ENCODE peak calls at places on chromosomes 7 and 10, in eight cellular contexts. One of them, this sample, is unnamed.

GRCh38 chr10:28410420-28411135 is 107.7 kb upstream of the MPP7 start:
- DNase-seq in NCI-H2029: no peak
- DNase-seq in T-cell: no peak
- DNase-seq in activated CD4-positive, alpha-beta T cell treated with anti-CD3 and anti-CD28 coated beads, Interleukin-2, amount 10 ng/mL, durations not matched to agents 7 days and 5 days: no peak
- DNase-seq in substantia nigra: no peak
- DNase-seq in stimulated activated CD8-positive, alpha-beta memory T cell treated with anti-CD3 and anti-CD28 coated beads, Interleukin-4, amount 100 ng/mL, for 48 hours: no peak
- DNase-seq in transverse colon: no peak
- DNase-seq in cerebellar cortex: peak; percentile 12
- DNase-seq in this sample: no peak

GRCh38 chr7:116511552-116512523 is 12.3 kb downstream of the CAV2 start:
- DNase-seq in NCI-H2029: peak; percentile 44
- DNase-seq in T-cell: no peak
- DNase-seq in activated CD4-positive, alpha-beta T cell treated with anti-CD3 and anti-CD28 coated beads, Interleukin-2, amount 10 ng/mL, durations not matched to agents 7 days and 5 days: no peak
- DNase-seq in substantia nigra: no peak
- DNase-seq in stimulated activated CD8-positive, alpha-beta memory T cell treated with anti-CD3 and anti-CD28 coated beads, Interleukin-4, amount 100 ng/mL, for 48 hours: no peak
- DNase-seq in transverse colon: no peak
- DNase-seq in cerebellar cortex: no peak
- DNase-seq in this sample: no peak

GRCh38 chr10:108303149-108303548 is 1138.6 kb upstream of the SORCS1 start:
- DNase-seq in NCI-H2029: no peak
- DNase-seq in T-cell: no peak
- DNase-seq in activated CD4-positive, alpha-beta T cell treated with anti-CD3 and anti-CD28 coated beads, Interleukin-2, amount 10 ng/mL, durations not matched to agents 7 days and 5 days: no peak
- DNase-seq in substantia nigra: no peak
- DNase-seq in stimulated activated CD8-positive, alpha-beta memory T cell treated with anti-CD3 and anti-CD28 coated beads, Interleukin-4, amount 100 ng/mL, for 48 hours: no peak
- DNase-seq in transverse colon: no peak
- DNase-seq in cerebellar cortex: no peak
- DNase-seq in this sample: no peak

GRCh38 chr10:131816157-131816775 is 84.5 kb upstream of the PPP2R2D start:
- DNase-seq in NCI-H2029: no peak
- DNase-seq in T-cell: no peak
- DNase-seq in activated CD4-positive, alpha-beta T cell treated with anti-CD3 and anti-CD28 coated beads, Interleukin-2, amount 10 ng/mL, durations not matched to agents 7 days and 5 days: no peak
- DNase-seq in substantia nigra: no peak
- DNase-seq in stimulated activated CD8-positive, alpha-beta memory T cell treated with anti-CD3 and anti-CD28 coated beads, Interleukin-4, amount 100 ng/mL, for 48 hours: peak; percentile 7
- DNase-seq in transverse colon: no peak
- DNase-seq in cerebellar cortex: no peak
- DNase-seq in this sample: no peak

GRCh38 chr7:18216270-18216669 is 188.6 kb upstream of the PRPS1L1 start:
- DNase-seq in NCI-H2029: no peak
- DNase-seq in T-cell: no peak
- DNase-seq in activated CD4-positive, alpha-beta T cell treated with anti-CD3 and anti-CD28 coated beads, Interleukin-2, amount 10 ng/mL, durations not matched to agents 7 days and 5 days: no peak
- DNase-seq in substantia nigra: no peak
- DNase-seq in stimulated activated CD8-positive, alpha-beta memory T cell treated with anti-CD3 and anti-CD28 coated beads, Interleukin-4, amount 100 ng/mL, for 48 hours: no peak
- DNase-seq in transverse colon: no peak
- DNase-seq in cerebellar cortex: no peak
- DNase-seq in this sample: no peak

GRCh38 chr7:144606231-144606630 is 202.7 kb upstream of the NOBOX start:
- DNase-seq in NCI-H2029: no peak
- DNase-seq in T-cell: no peak
- DNase-seq in activated CD4-positive, alpha-beta T cell treated with anti-CD3 and anti-CD28 coated beads, Interleukin-2, amount 10 ng/mL, durations not matched to agents 7 days and 5 days: no peak
- DNase-seq in substantia nigra: no peak
- DNase-seq in stimulated activated CD8-positive, alpha-beta memory T cell treated with anti-CD3 and anti-CD28 coated beads, Interleukin-4, amount 100 ng/mL, for 48 hours: no peak
- DNase-seq in transverse colon: no peak
- DNase-seq in cerebellar cortex: no peak
- DNase-seq in this sample: no peak

GRCh38 chr7:28754027-28754426 is 204.1 kb downstream of the TRIL start:
- DNase-seq in NCI-H2029: no peak
- DNase-seq in T-cell: no peak
- DNase-seq in activated CD4-positive, alpha-beta T cell treated with anti-CD3 and anti-CD28 coated beads, Interleukin-2, amount 10 ng/mL, durations not matched to agents 7 days and 5 days: no peak
- DNase-seq in substantia nigra: peak; percentile 65
- DNase-seq in stimulated activated CD8-positive, alpha-beta memory T cell treated with anti-CD3 and anti-CD28 coated beads, Interleukin-4, amount 100 ng/mL, for 48 hours: no peak
- DNase-seq in transverse colon: no peak
- DNase-seq in cerebellar cortex: peak; percentile 58
- DNase-seq in this sample: peak; percentile 80

GRCh38 chr10:73810735-73811465 is 498 bp downstream of the NDST2 start:
- DNase-seq in NCI-H2029: no peak
- DNase-seq in T-cell: peak; percentile 43
- DNase-seq in activated CD4-positive, alpha-beta T cell treated with anti-CD3 and anti-CD28 coated beads, Interleukin-2, amount 10 ng/mL, durations not matched to agents 7 days and 5 days: peak; percentile 63
- DNase-seq in substantia nigra: no peak
- DNase-seq in stimulated activated CD8-positive, alpha-beta memory T cell treated with anti-CD3 and anti-CD28 coated beads, Interleukin-4, amount 100 ng/mL, for 48 hours: peak; percentile 66
- DNase-seq in transverse colon: peak; percentile 48
- DNase-seq in cerebellar cortex: no peak
- DNase-seq in this sample: no peak

GRCh38 chr7:151013728-151014497 is 10.4 kb downstream of the ATG9B start:
- DNase-seq in NCI-H2029: no peak
- DNase-seq in T-cell: peak; percentile 94
- DNase-seq in activated CD4-positive, alpha-beta T cell treated with anti-CD3 and anti-CD28 coated beads, Interleukin-2, amount 10 ng/mL, durations not matched to agents 7 days and 5 days: peak; percentile 96
- DNase-seq in substantia nigra: peak; percentile 28
- DNase-seq in stimulated activated CD8-positive, alpha-beta memory T cell treated with anti-CD3 and anti-CD28 coated beads, Interleukin-4, amount 100 ng/mL, for 48 hours: peak; percentile 90
- DNase-seq in transverse colon: peak; percentile 81
- DNase-seq in cerebellar cortex: peak; percentile 74
- DNase-seq in this sample: peak; percentile 73

GRCh38 chr10:3654496-3654895 is 130.5 kb downstream of the KLF6 start:
- DNase-seq in NCI-H2029: no peak
- DNase-seq in T-cell: no peak
- DNase-seq in activated CD4-positive, alpha-beta T cell treated with anti-CD3 and anti-CD28 coated beads, Interleukin-2, amount 10 ng/mL, durations not matched to agents 7 days and 5 days: no peak
- DNase-seq in substantia nigra: no peak
- DNase-seq in stimulated activated CD8-positive, alpha-beta memory T cell treated with anti-CD3 and anti-CD28 coated beads, Interleukin-4, amount 100 ng/mL, for 48 hours: no peak
- DNase-seq in transverse colon: no peak
- DNase-seq in cerebellar cortex: no peak
- DNase-seq in this sample: no peak

GRCh38 chr7:139731802-139732470 is 45.9 kb downstream of the HIPK2 start:
- DNase-seq in NCI-H2029: peak; percentile 50
- DNase-seq in T-cell: no peak
- DNase-seq in activated CD4-positive, alpha-beta T cell treated with anti-CD3 and anti-CD28 coated beads, Interleukin-2, amount 10 ng/mL, durations not matched to agents 7 days and 5 days: no peak
- DNase-seq in substantia nigra: peak; percentile 15
- DNase-seq in stimulated activated CD8-positive, alpha-beta memory T cell treated with anti-CD3 and anti-CD28 coated beads, Interleukin-4, amount 100 ng/mL, for 48 hours: no peak
- DNase-seq in transverse colon: peak; percentile 89
- DNase-seq in cerebellar cortex: peak; percentile 43
- DNase-seq in this sample: peak; percentile 33

GRCh38 chr10:30187010-30187409 is 127.6 kb upstream of the JCAD start:
- DNase-seq in NCI-H2029: no peak
- DNase-seq in T-cell: no peak
- DNase-seq in activated CD4-positive, alpha-beta T cell treated with anti-CD3 and anti-CD28 coated beads, Interleukin-2, amount 10 ng/mL, durations not matched to agents 7 days and 5 days: no peak
- DNase-seq in substantia nigra: no peak
- DNase-seq in stimulated activated CD8-positive, alpha-beta memory T cell treated with anti-CD3 and anti-CD28 coated beads, Interleukin-4, amount 100 ng/mL, for 48 hours: no peak
- DNase-seq in transverse colon: no peak
- DNase-seq in cerebellar cortex: no peak
- DNase-seq in this sample: no peak

GRCh38 chr7:101911800-101912705 is 94.6 kb downstream of the CUX1 start:
- DNase-seq in NCI-H2029: no peak
- DNase-seq in T-cell: no peak
- DNase-seq in activated CD4-positive, alpha-beta T cell treated with anti-CD3 and anti-CD28 coated beads, Interleukin-2, amount 10 ng/mL, durations not matched to agents 7 days and 5 days: no peak
- DNase-seq in substantia nigra: no peak
- DNase-seq in stimulated activated CD8-positive, alpha-beta memory T cell treated with anti-CD3 and anti-CD28 coated beads, Interleukin-4, amount 100 ng/mL, for 48 hours: no peak
- DNase-seq in transverse colon: peak; percentile 44
- DNase-seq in cerebellar cortex: no peak
- DNase-seq in this sample: no peak

GRCh38 chr7:77439572-77439971 is 23.4 kb upstream of the GSAP start:
- DNase-seq in NCI-H2029: peak; percentile 22
- DNase-seq in T-cell: no peak
- DNase-seq in activated CD4-positive, alpha-beta T cell treated with anti-CD3 and anti-CD28 coated beads, Interleukin-2, amount 10 ng/mL, durations not matched to agents 7 days and 5 days: no peak
- DNase-seq in substantia nigra: peak; percentile 61
- DNase-seq in stimulated activated CD8-positive, alpha-beta memory T cell treated with anti-CD3 and anti-CD28 coated beads, Interleukin-4, amount 100 ng/mL, for 48 hours: no peak
- DNase-seq in transverse colon: peak; percentile 37
- DNase-seq in cerebellar cortex: peak; percentile 15
- DNase-seq in this sample: no peak

GRCh38 chr7:158192184-158192835 is 395.3 kb downstream of the PTPRN2 start:
- DNase-seq in NCI-H2029: no peak
- DNase-seq in T-cell: no peak
- DNase-seq in activated CD4-positive, alpha-beta T cell treated with anti-CD3 and anti-CD28 coated beads, Interleukin-2, amount 10 ng/mL, durations not matched to agents 7 days and 5 days: no peak
- DNase-seq in substantia nigra: no peak
- DNase-seq in stimulated activated CD8-positive, alpha-beta memory T cell treated with anti-CD3 and anti-CD28 coated beads, Interleukin-4, amount 100 ng/mL, for 48 hours: no peak
- DNase-seq in transverse colon: no peak
- DNase-seq in cerebellar cortex: no peak
- DNase-seq in this sample: no peak

GRCh38 chr10:75525067-75525466 is 93.6 kb downstream of the LRMDA start:
- DNase-seq in NCI-H2029: peak; percentile 18
- DNase-seq in T-cell: no peak
- DNase-seq in activated CD4-positive, alpha-beta T cell treated with anti-CD3 and anti-CD28 coated beads, Interleukin-2, amount 10 ng/mL, durations not matched to agents 7 days and 5 days: no peak
- DNase-seq in substantia nigra: no peak
- DNase-seq in stimulated activated CD8-positive, alpha-beta memory T cell treated with anti-CD3 and anti-CD28 coated beads, Interleukin-4, amount 100 ng/mL, for 48 hours: no peak
- DNase-seq in transverse colon: no peak
- DNase-seq in cerebellar cortex: no peak
- DNase-seq in this sample: no peak

GRCh38 chr7:81846398-81846797 is 76.6 kb upstream of the HGF start:
- DNase-seq in NCI-H2029: no peak
- DNase-seq in T-cell: no peak
- DNase-seq in activated CD4-positive, alpha-beta T cell treated with anti-CD3 and anti-CD28 coated beads, Interleukin-2, amount 10 ng/mL, durations not matched to agents 7 days and 5 days: no peak
- DNase-seq in substantia nigra: no peak
- DNase-seq in stimulated activated CD8-positive, alpha-beta memory T cell treated with anti-CD3 and anti-CD28 coated beads, Interleukin-4, amount 100 ng/mL, for 48 hours: no peak
- DNase-seq in transverse colon: no peak
- DNase-seq in cerebellar cortex: no peak
- DNase-seq in this sample: no peak

GRCh38 chr10:11197266-11197712 is 179.6 kb downstream of the CELF2 start:
- DNase-seq in NCI-H2029: no peak
- DNase-seq in T-cell: no peak
- DNase-seq in activated CD4-positive, alpha-beta T cell treated with anti-CD3 and anti-CD28 coated beads, Interleukin-2, amount 10 ng/mL, durations not matched to agents 7 days and 5 days: no peak
- DNase-seq in substantia nigra: no peak
- DNase-seq in stimulated activated CD8-positive, alpha-beta memory T cell treated with anti-CD3 and anti-CD28 coated beads, Interleukin-4, amount 100 ng/mL, for 48 hours: no peak
- DNase-seq in transverse colon: peak; percentile 53
- DNase-seq in cerebellar cortex: no peak
- DNase-seq in this sample: no peak

GRCh38 chr10:29204119-29204518 is 84.8 kb upstream of the LYZL1 start:
- DNase-seq in NCI-H2029: no peak
- DNase-seq in T-cell: no peak
- DNase-seq in activated CD4-positive, alpha-beta T cell treated with anti-CD3 and anti-CD28 coated beads, Interleukin-2, amount 10 ng/mL, durations not matched to agents 7 days and 5 days: no peak
- DNase-seq in substantia nigra: no peak
- DNase-seq in stimulated activated CD8-positive, alpha-beta memory T cell treated with anti-CD3 and anti-CD28 coated beads, Interleukin-4, amount 100 ng/mL, for 48 hours: no peak
- DNase-seq in transverse colon: no peak
- DNase-seq in cerebellar cortex: no peak
- DNase-seq in this sample: no peak

GRCh38 chr7:92904292-92905131 is 68.1 kb upstream of the CDK6 start:
- DNase-seq in NCI-H2029: no peak
- DNase-seq in T-cell: peak; percentile 59
- DNase-seq in activated CD4-positive, alpha-beta T cell treated with anti-CD3 and anti-CD28 coated beads, Interleukin-2, amount 10 ng/mL, durations not matched to agents 7 days and 5 days: peak; percentile 80
- DNase-seq in substantia nigra: no peak
- DNase-seq in stimulated activated CD8-positive, alpha-beta memory T cell treated with anti-CD3 and anti-CD28 coated beads, Interleukin-4, amount 100 ng/mL, for 48 hours: peak; percentile 86
- DNase-seq in transverse colon: no peak
- DNase-seq in cerebellar cortex: no peak
- DNase-seq in this sample: no peak

This sample was measured in caudate nucleus.